ENCODE peak calls at places on chromosomes 5 and 9, in five cellular contexts. One of them, this sample, is unnamed. For H3K9me3, the result is how much of the 10 kb centered on the place peaks cover.

GRCh38 chr9:136576269-136576626 is 30.4 kb upstream of the NOTCH1 start:
- DNase-seq in CD4-positive, CD25-positive, alpha-beta regulatory T cell: no peak
- DNase-seq in upper lobe of left lung: peak
- DNase-seq in thoracic aorta: no peak
- DNase-seq in CD8-positive, alpha-beta T cell: no peak
- DNase-seq in this sample: no peak

GRCh38 chr5:168121138-168121494 is 170.3 kb upstream of the WWC1 start:
- DNase-seq in upper lobe of left lung: no peak
- DNase-seq in CD4-positive, CD25-positive, alpha-beta regulatory T cell: no peak
- DNase-seq in thoracic aorta: no peak
- DNase-seq in CD8-positive, alpha-beta T cell: no peak
- DNase-seq in this sample: no peak

GRCh38 chr9:132806723-132807421 is 71.2 kb downstream of the AK8 start:
- DNase-seq in CD8-positive, alpha-beta T cell: no peak
- DNase-seq in thoracic aorta: no peak
- DNase-seq in CD4-positive, CD25-positive, alpha-beta regulatory T cell: no peak
- DNase-seq in upper lobe of left lung: no peak
- DNase-seq in this sample: no peak

GRCh38 chr5:150342583-150342982 is 14.9 kb upstream of the TCOF1 start:
- DNase-seq in thoracic aorta: no peak
- DNase-seq in CD8-positive, alpha-beta T cell: no peak
- DNase-seq in upper lobe of left lung: no peak
- DNase-seq in CD4-positive, CD25-positive, alpha-beta regulatory T cell: no peak
- DNase-seq in this sample: no peak

GRCh38 chr9:107600060-107600573 is 110.5 kb upstream of the KLF4 start:
- DNase-seq in upper lobe of left lung: no peak
- DNase-seq in CD8-positive, alpha-beta T cell: no peak
- DNase-seq in CD4-positive, CD25-positive, alpha-beta regulatory T cell: no peak
- DNase-seq in thoracic aorta: no peak
- DNase-seq in this sample: no peak

GRCh38 chr5:172450861-172451695 is 3.2 kb downstream of the SH3PXD2B start:
- DNase-seq in CD4-positive, CD25-positive, alpha-beta regulatory T cell: peak
- DNase-seq in upper lobe of left lung: no peak
- DNase-seq in thoracic aorta: no peak
- DNase-seq in CD8-positive, alpha-beta T cell: peak
- DNase-seq in this sample: no peak

GRCh38 chr5:133287500-133287899 is 235.7 kb downstream of the HSPA4 start:
- DNase-seq in CD8-positive, alpha-beta T cell: peak
- DNase-seq in upper lobe of left lung: no peak
- DNase-seq in thoracic aorta: no peak
- DNase-seq in CD4-positive, CD25-positive, alpha-beta regulatory T cell: peak
- DNase-seq in this sample: peak

GRCh38 chr9:132348676-132349075 is 6.1 kb downstream of the SETX start:
- DNase-seq in CD4-positive, CD25-positive, alpha-beta regulatory T cell: no peak
- DNase-seq in upper lobe of left lung: no peak
- DNase-seq in thoracic aorta: no peak
- DNase-seq in CD8-positive, alpha-beta T cell: no peak
- DNase-seq in this sample: no peak

GRCh38 chr5:25713259-25713658 is 1068.5 kb upstream of the CDH10 start:
- DNase-seq in upper lobe of left lung: peak
- DNase-seq in thoracic aorta: no peak
- DNase-seq in CD4-positive, CD25-positive, alpha-beta regulatory T cell: no peak
- DNase-seq in CD8-positive, alpha-beta T cell: no peak
- DNase-seq in this sample: no peak

GRCh38 chr9:124769451-124770358 is 1.4 kb downstream of the NR6A1 start:
- DNase-seq in thoracic aorta: no peak
- DNase-seq in CD8-positive, alpha-beta T cell: no peak
- DNase-seq in upper lobe of left lung: peak
- DNase-seq in CD4-positive, CD25-positive, alpha-beta regulatory T cell: no peak
- DNase-seq in this sample: no peak

GRCh38 chr5:159586941-159587340 is 256.7 kb upstream of the IL12B start:
- DNase-seq in upper lobe of left lung: no peak
- DNase-seq in CD4-positive, CD25-positive, alpha-beta regulatory T cell: no peak
- DNase-seq in thoracic aorta: no peak
- DNase-seq in CD8-positive, alpha-beta T cell: no peak
- DNase-seq in this sample: no peak

GRCh38 chr5:90055831-90056328 is 353.7 kb downstream of the CETN3 start:
- DNase-seq in CD8-positive, alpha-beta T cell: no peak
- DNase-seq in CD4-positive, CD25-positive, alpha-beta regulatory T cell: no peak
- DNase-seq in thoracic aorta: no peak
- DNase-seq in upper lobe of left lung: no peak
- DNase-seq in this sample: no peak

GRCh38 chr9:134965851-134966250 is 48.1 kb upstream of the FCN1 start:
- DNase-seq in CD4-positive, CD25-positive, alpha-beta regulatory T cell: no peak
- DNase-seq in upper lobe of left lung: no peak
- DNase-seq in thoracic aorta: no peak
- DNase-seq in CD8-positive, alpha-beta T cell: no peak
- DNase-seq in this sample: no peak

GRCh38 chr5:72951850-72952468 is 3.9 kb upstream of the FCHO2 start:
- DNase-seq in CD4-positive, CD25-positive, alpha-beta regulatory T cell: no peak
- DNase-seq in thoracic aorta: no peak
- DNase-seq in CD8-positive, alpha-beta T cell: no peak
- DNase-seq in upper lobe of left lung: no peak
- DNase-seq in this sample: no peak

DNA sequence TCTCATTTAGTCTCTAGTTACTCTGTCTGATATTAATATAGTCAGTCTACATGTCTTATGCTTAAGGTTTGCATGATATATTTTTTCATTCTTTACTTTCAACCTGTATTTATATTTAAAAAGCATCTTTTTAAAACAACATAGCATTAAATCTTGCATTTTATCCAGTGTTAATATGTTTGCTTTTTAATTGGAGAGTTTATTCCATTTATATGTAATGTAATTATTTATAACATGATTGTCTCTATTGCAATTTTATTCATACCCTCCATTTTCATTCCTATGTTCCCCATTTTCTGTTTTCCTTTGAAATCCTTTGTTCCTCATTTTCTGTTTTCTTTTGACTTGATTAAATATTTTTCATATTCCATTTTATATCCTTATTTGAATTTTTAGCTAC is 13.3 kb downstream of the PCDHB15 start:
- DNase-seq in upper lobe of left lung: no peak
- DNase-seq in thoracic aorta: no peak
- DNase-seq in CD4-positive, CD25-positive, alpha-beta regulatory T cell: no peak
- DNase-seq in CD8-positive, alpha-beta T cell: no peak
- DNase-seq in this sample: no peak
- H3K9me3 ChIP-seq in upper lobe of left lung: half or more
- H3K9me3 ChIP-seq in thoracic aorta: half or more
- H3K9me3 ChIP-seq in CD4-positive, CD25-positive, alpha-beta regulatory T cell: half or more
- H3K9me3 ChIP-seq in CD8-positive, alpha-beta T cell: under half
- H3K9me3 ChIP-seq in this sample: under half

DNA sequence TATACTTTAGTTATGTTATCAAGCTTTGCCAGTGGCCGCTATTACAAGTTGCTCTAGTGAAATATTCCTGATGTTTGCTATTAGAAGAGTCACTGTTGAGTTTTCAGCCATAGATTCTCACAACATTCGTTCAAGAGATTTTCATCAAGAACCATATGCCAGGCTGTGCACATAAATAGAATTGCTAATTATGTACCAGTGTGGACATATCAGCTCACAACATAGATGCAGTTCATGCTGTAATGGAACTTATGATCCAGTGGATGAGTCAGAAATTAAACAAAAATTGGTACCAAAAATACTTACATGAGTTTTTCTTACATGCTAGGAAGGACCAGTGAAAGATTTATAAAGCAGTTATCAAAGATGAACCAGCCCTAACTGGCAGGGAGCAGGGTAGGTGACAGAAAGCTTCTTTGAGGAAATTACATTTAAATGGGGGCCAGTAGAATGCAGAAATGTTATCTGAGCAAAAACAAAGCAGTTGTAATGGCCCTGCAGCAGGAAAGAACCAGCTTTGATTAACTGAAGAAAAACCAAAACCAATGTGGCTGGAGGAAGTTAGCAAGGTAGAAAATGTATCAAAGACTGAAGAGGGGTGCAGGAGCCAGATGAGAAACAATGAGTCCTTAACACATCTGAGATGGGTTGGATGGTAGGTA is 404.2 kb downstream of the DNAH5 start:
- DNase-seq in CD4-positive, CD25-positive, alpha-beta regulatory T cell: no peak
- DNase-seq in upper lobe of left lung: no peak
- DNase-seq in thoracic aorta: no peak
- DNase-seq in CD8-positive, alpha-beta T cell: no peak
- DNase-seq in this sample: no peak
- H3K9me3 ChIP-seq in CD4-positive, CD25-positive, alpha-beta regulatory T cell: under half
- H3K9me3 ChIP-seq in upper lobe of left lung: under half
- H3K9me3 ChIP-seq in thoracic aorta: under half
- H3K9me3 ChIP-seq in CD8-positive, alpha-beta T cell: under half
- H3K9me3 ChIP-seq in this sample: under half

GRCh38 chr9:111542497-111543254 is 17.7 kb downstream of the ZNF483 start:
- DNase-seq in upper lobe of left lung: no peak
- DNase-seq in CD4-positive, CD25-positive, alpha-beta regulatory T cell: no peak
- DNase-seq in CD8-positive, alpha-beta T cell: no peak
- DNase-seq in thoracic aorta: no peak
- DNase-seq in this sample: no peak
- H3K9me3 ChIP-seq in upper lobe of left lung: half or more
- H3K9me3 ChIP-seq in CD4-positive, CD25-positive, alpha-beta regulatory T cell: half or more
- H3K9me3 ChIP-seq in CD8-positive, alpha-beta T cell: half or more
- H3K9me3 ChIP-seq in thoracic aorta: half or more
- H3K9me3 ChIP-seq in this sample: under half

GRCh38 chr5:40121236-40121635 is 558.5 kb upstream of the PTGER4 start:
- DNase-seq in CD8-positive, alpha-beta T cell: no peak
- DNase-seq in thoracic aorta: no peak
- DNase-seq in CD4-positive, CD25-positive, alpha-beta regulatory T cell: no peak
- DNase-seq in upper lobe of left lung: no peak
- DNase-seq in this sample: no peak
- H3K9me3 ChIP-seq in CD8-positive, alpha-beta T cell: under half
- H3K9me3 ChIP-seq in thoracic aorta: under half
- H3K9me3 ChIP-seq in CD4-positive, CD25-positive, alpha-beta regulatory T cell: under half
- H3K9me3 ChIP-seq in upper lobe of left lung: under half
- H3K9me3 ChIP-seq in this sample: under half

GRCh38 chr5:141389153-141390042 is 1.9 kb downstream of the PCDHGB4 start:
- DNase-seq in thoracic aorta: no peak
- DNase-seq in CD4-positive, CD25-positive, alpha-beta regulatory T cell: no peak
- DNase-seq in CD8-positive, alpha-beta T cell: no peak
- DNase-seq in upper lobe of left lung: no peak
- DNase-seq in this sample: no peak
- H3K9me3 ChIP-seq in thoracic aorta: half or more
- H3K9me3 ChIP-seq in CD4-positive, CD25-positive, alpha-beta regulatory T cell: half or more
- H3K9me3 ChIP-seq in CD8-positive, alpha-beta T cell: under half
- H3K9me3 ChIP-seq in upper lobe of left lung: under half
- H3K9me3 ChIP-seq in this sample: under half

DNA sequence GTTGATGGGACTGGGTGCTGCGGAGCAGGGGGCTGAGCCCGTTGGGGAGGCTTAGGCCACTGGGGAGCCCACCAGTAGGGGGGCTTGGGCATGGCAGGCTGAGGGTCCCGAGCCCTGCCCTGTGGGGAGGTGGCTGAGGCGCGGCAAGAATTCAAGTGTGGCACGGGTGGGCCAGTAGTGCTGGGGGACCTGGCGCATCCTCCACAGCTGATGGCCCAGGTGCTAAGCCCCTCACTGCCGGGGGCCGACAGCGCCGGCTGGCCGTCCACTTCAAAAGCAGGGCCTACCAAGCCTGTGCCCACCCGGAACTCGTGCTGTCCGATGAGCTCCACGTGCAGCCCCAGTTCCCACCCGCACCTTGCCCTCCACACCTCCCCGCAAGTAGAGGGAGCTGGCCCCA is 917.5 kb downstream of the TAF11L14 start:
- DNase-seq in CD8-positive, alpha-beta T cell: no peak
- DNase-seq in CD4-positive, CD25-positive, alpha-beta regulatory T cell: no peak
- DNase-seq in thoracic aorta: no peak
- DNase-seq in upper lobe of left lung: peak
- DNase-seq in this sample: no peak
- H3K9me3 ChIP-seq in CD8-positive, alpha-beta T cell: under half
- H3K9me3 ChIP-seq in CD4-positive, CD25-positive, alpha-beta regulatory T cell: under half
- H3K9me3 ChIP-seq in thoracic aorta: under half
- H3K9me3 ChIP-seq in upper lobe of left lung: under half
- H3K9me3 ChIP-seq in this sample: under half

GRCh38 chr5:166018716-166019115 is 2272.7 kb upstream of the WWC1 start:
- DNase-seq in CD8-positive, alpha-beta T cell: no peak
- DNase-seq in thoracic aorta: no peak
- DNase-seq in CD4-positive, CD25-positive, alpha-beta regulatory T cell: no peak
- DNase-seq in upper lobe of left lung: no peak
- DNase-seq in this sample: no peak
- H3K9me3 ChIP-seq in CD8-positive, alpha-beta T cell: under half
- H3K9me3 ChIP-seq in thoracic aorta: under half
- H3K9me3 ChIP-seq in CD4-positive, CD25-positive, alpha-beta regulatory T cell: under half
- H3K9me3 ChIP-seq in upper lobe of left lung: under half
- H3K9me3 ChIP-seq in this sample: under half

GRCh38 chr5:2530609-2531008 is 220.9 kb downstream of the IRX2 start:
- DNase-seq in CD4-positive, CD25-positive, alpha-beta regulatory T cell: no peak
- DNase-seq in thoracic aorta: no peak
- DNase-seq in CD8-positive, alpha-beta T cell: no peak
- DNase-seq in upper lobe of left lung: no peak
- DNase-seq in this sample: no peak

GRCh38 chr5:2534251-2534650 is 217.2 kb downstream of the IRX2 start:
- DNase-seq in thoracic aorta: no peak
- DNase-seq in upper lobe of left lung: no peak
- DNase-seq in CD4-positive, CD25-positive, alpha-beta regulatory T cell: no peak
- DNase-seq in CD8-positive, alpha-beta T cell: no peak
- DNase-seq in this sample: no peak

GRCh38 chr5:2534970-2535369 is 216.5 kb downstream of the IRX2 start:
- DNase-seq in CD4-positive, CD25-positive, alpha-beta regulatory T cell: no peak
- DNase-seq in upper lobe of left lung: no peak
- DNase-seq in CD8-positive, alpha-beta T cell: no peak
- DNase-seq in thoracic aorta: no peak
- DNase-seq in this sample: no peak

GRCh38 chr5:2531318-2531717 is 220.2 kb downstream of the IRX2 start:
- DNase-seq in thoracic aorta: no peak
- DNase-seq in upper lobe of left lung: no peak
- DNase-seq in CD8-positive, alpha-beta T cell: no peak
- DNase-seq in CD4-positive, CD25-positive, alpha-beta regulatory T cell: no peak
- DNase-seq in this sample: no peak

DNA sequence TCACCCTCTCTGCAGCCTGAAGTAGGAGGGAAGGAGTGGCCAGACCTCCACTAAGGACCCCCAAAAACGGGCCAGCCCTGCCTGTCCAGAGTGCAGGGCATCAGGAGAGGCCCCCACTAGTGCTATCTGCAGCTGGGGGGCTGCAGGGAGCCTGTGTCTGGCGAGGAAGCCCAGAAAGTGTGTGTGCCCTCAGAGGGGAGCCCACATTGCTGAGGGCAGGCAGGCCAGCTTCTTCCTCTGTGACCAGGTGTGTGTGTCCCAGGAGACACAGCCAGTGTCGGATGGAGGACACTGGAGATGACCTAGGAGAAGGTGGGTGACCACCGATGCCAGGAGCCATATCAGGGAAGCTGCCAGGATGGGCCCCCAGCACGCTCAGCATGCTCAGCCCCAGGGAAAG is 218.7 kb downstream of the IRX2 start:
- DNase-seq in CD4-positive, CD25-positive, alpha-beta regulatory T cell: no peak
- DNase-seq in thoracic aorta: no peak
- DNase-seq in CD8-positive, alpha-beta T cell: no peak
- DNase-seq in upper lobe of left lung: no peak
- DNase-seq in this sample: no peak
- H3K9me3 ChIP-seq in CD4-positive, CD25-positive, alpha-beta regulatory T cell: under half
- H3K9me3 ChIP-seq in thoracic aorta: under half
- H3K9me3 ChIP-seq in CD8-positive, alpha-beta T cell: under half
- H3K9me3 ChIP-seq in upper lobe of left lung: under half
- H3K9me3 ChIP-seq in this sample: under half

This sample was measured in T-helper 17 cell.